ENCODE peak calls at places on chromosome 10, in nine cellular contexts. S, L, A, J, Z, F, P, E and D are unnamed samples.

GRCh38 chr10:81995254-81995653 is 120.3 kb downstream of the NRG3 start:
- DNase-seq in J (no peak), Z (no peak), E (no peak), S (no peak), A (no peak), F (no peak), P (no peak), L (no peak), D (no peak)

GRCh38 chr10:130621231-130621775 is 485.1 kb downstream of the GLRX3 start:
- DNase-seq in Z (no peak), L (no peak), E (peak; percentile 55), J (no peak), F (no peak), P (no peak), A (no peak), S (no peak), D (no peak)

GRCh38 chr10:73095479-73096021 is 1.1 kb downstream of the P4HA1 start:
- DNase-seq in S (peak; percentile 88), E (peak; percentile 39), F (peak; percentile 84), J (peak; percentile 79), Z (peak; percentile 58), P (peak; percentile 52), A (peak; percentile 37), L (peak; percentile 53), D (peak; percentile 80)

GRCh38 chr10:119734396-119735332 is 8.8 kb downstream of the INPP5F start:
- DNase-seq in Z (no peak), P (no peak), F (peak; percentile 39), A (peak; percentile 55), L (no peak), S (peak; percentile 42), J (no peak), E (no peak), D (peak; percentile 48)

GRCh38 chr10:126270116-126270515 is 118.2 kb downstream of the ADAM12 start:
- DNase-seq in P (no peak), S (peak; percentile 88), F (no peak), E (no peak), J (no peak), Z (no peak), A (peak; percentile 23), L (no peak), D (peak; percentile 98)

GRCh38 chr10:112231602-112232001 is 48.0 kb upstream of the GPAM start:
- DNase-seq in P (no peak), E (no peak), Z (no peak), J (no peak), L (no peak), A (no peak), S (no peak), F (no peak), D (no peak)

GRCh38 chr10:102009801-102010425 is 46.1 kb downstream of the ARMH3 start:
- DNase-seq in E (peak; percentile 74), L (peak; percentile 45), Z (peak; percentile 30), F (peak; percentile 94), A (peak; percentile 90), J (peak; percentile 49), S (peak; percentile 91), P (peak; percentile 80), D (peak; percentile 92)

GRCh38 chr10:119691726-119692125 is 34.1 kb upstream of the INPP5F start:
- DNase-seq in S (no peak), A (no peak), L (no peak), J (no peak), Z (no peak), P (no peak), F (no peak), E (no peak), D (no peak)

GRCh38 chr10:63940277-63940972 is 419.2 kb downstream of the REEP3 start:
- DNase-seq in L (no peak), E (no peak), F (no peak), P (no peak), Z (no peak), J (no peak), A (no peak), S (no peak), D (no peak)

GRCh38 chr10:132910901-132911711 is 31.3 kb downstream of the CFAP46 start:
- DNase-seq in L (no peak), P (no peak), E (no peak), A (no peak), F (peak; percentile 40), S (no peak), Z (no peak), J (no peak), D (peak; percentile 7)

GRCh38 chr10:89481662-89482061 is 53.7 kb downstream of the SLC16A12 start:
- DNase-seq in S (peak; percentile 94), F (peak; percentile 91), A (peak; percentile 80), Z (no peak), P (no peak), J (no peak), L (no peak), E (no peak), D (peak; percentile 97)

GRCh38 chr10:74988787-74989574 is 122.5 kb upstream of the SAMD8 start:
- DNase-seq in L (no peak), S (no peak), Z (no peak), J (no peak), A (peak; percentile 13), E (no peak), P (no peak), F (no peak), D (no peak)

GRCh38 chr10:70730955-70731354 is 54.2 kb downstream of the TBATA start:
- DNase-seq in J (no peak), A (no peak), Z (no peak), S (no peak), L (no peak), E (no peak), P (no peak), F (no peak), D (no peak)

GRCh38 chr10:86261470-86261869 is 105.1 kb downstream of the GRID1 start:
- DNase-seq in J (no peak), F (no peak), S (no peak), Z (no peak), L (no peak), A (no peak), E (no peak), P (no peak), D (no peak)

GRCh38 chr10:88032566-88032965 is 169.1 kb downstream of the PTEN start:
- DNase-seq in Z (no peak), E (no peak), J (no peak), S (peak; percentile 74), A (peak; percentile 75), F (peak; percentile 86), P (no peak), L (no peak), D (peak; percentile 83)

GRCh38 chr10:113704637-113705343 is 25.1 kb downstream of the CASP7 start:
- DNase-seq in S (peak; percentile 62), J (peak; percentile 29), A (peak; percentile 54), P (peak; percentile 54), L (peak; percentile 32), F (peak; percentile 72), E (peak; percentile 46), Z (no peak), D (peak; percentile 57)

GRCh38 chr10:17292375-17292774 is 64.3 kb downstream of the VIM start:
- DNase-seq in S (no peak), E (no peak), L (no peak), J (no peak), A (peak; percentile 2), Z (no peak), P (no peak), F (no peak), D (peak; percentile 3)

GRCh38 chr10:99708428-99709010 is 23.4 kb downstream of the COX15 start:
- DNase-seq in Z (no peak), A (no peak), S (peak; percentile 86), E (no peak), P (no peak), J (no peak), F (no peak), L (no peak), D (no peak)

GRCh38 chr10:99714446-99714845 is 17.5 kb downstream of the COX15 start:
- DNase-seq in S (no peak), L (no peak), E (no peak), Z (no peak), F (no peak), A (no peak), P (no peak), J (no peak), D (no peak)

GRCh38 chr10:99709480-99710229 is 22.3 kb downstream of the COX15 start:
- DNase-seq in E (no peak), L (no peak), A (peak; percentile 73), F (peak; percentile 75), P (no peak), J (no peak), Z (no peak), S (peak; percentile 53), D (peak; percentile 67)

GRCh38 chr10:99711129-99711719 is 20.7 kb downstream of the COX15 start:
- DNase-seq in Z (peak; percentile 35), J (peak; percentile 59), S (peak; percentile 77), A (peak; percentile 71), L (peak; percentile 14), F (peak; percentile 84), E (peak; percentile 39), P (peak; percentile 62), D (peak; percentile 81)
- TF ChIP-seq CTCF in Z (peak; percentile 51), J (peak; percentile 31), S (peak; percentile 67), A (peak; percentile 71), L (no peak), F (peak; percentile 41), E (peak; percentile 73), P (peak; percentile 86), D (peak; percentile 72)

GRCh38 chr10:43263551-43264323 is 3.1 kb downstream of the RASGEF1A start:
- DNase-seq in F (no peak), J (no peak), S (no peak), P (no peak), A (no peak), E (peak; percentile 75), Z (peak; percentile 5), L (peak; percentile 28), D (no peak)
- TF ChIP-seq CTCF in F (peak; percentile 14), J (no peak), S (peak; percentile 11), P (no peak), A (no peak), E (peak; percentile 33), Z (no peak), L (peak; percentile 43), D (no peak)

DNA sequence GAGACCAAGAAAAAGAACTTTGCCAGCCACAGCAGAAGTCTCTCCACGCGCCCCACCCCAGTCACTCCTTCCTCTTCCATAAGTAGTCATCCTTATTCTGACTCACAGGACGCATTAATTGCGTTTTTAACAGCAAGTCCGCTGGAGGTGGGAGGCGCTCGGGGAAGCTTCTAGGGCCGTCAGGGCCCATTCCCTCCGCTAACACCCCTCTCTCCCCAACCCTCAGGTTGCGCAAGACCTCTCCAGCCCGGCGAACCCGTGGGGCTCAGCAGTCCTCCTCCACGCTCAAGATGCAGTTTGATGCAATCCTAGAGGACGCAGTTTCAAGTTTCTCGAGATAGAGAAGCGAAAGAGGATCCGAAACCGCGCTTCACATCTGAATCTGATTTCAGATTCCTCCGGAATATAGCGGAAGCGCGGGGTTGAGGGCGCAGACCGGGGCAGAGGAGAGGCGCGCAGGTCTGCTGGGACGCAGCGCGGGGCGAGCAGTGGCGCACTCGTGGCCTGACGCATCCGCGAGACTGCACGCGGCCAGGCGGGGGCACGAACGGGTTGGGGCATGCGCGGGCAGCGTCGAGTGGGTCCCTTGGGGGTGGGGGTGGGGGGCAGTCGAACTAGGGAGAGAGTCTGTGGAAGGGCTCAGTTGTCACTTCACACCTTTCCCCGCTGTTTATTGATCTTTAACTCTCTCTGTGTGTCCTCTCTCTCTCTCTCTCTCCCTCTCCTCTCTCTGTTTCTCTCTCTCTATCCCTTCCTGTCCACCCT is 37.8 kb upstream of the PSAP start:
- DNase-seq in P (peak; percentile 97), E (peak; percentile 85), A (peak; percentile 84), F (peak; percentile 94), Z (peak; percentile 78), J (peak; percentile 66), S (peak; percentile 97), L (peak; percentile 68), D (peak; percentile 85)
- TF ChIP-seq CTCF in P (peak; percentile 51), E (peak; percentile 21), A (no peak), F (no peak), Z (no peak), J (no peak), S (no peak), L (no peak), D (no peak)

GRCh38 chr10:127649642-127650041 is 87.3 kb upstream of the FOXI2 start:
- DNase-seq in S (peak; percentile 1), P (peak; percentile 11), Z (no peak), J (peak; percentile 22), E (peak; percentile 1), F (no peak), A (peak; percentile 2), L (peak; percentile 9), D (peak; percentile 5)
- TF ChIP-seq CTCF in S (peak; percentile 12), P (peak; percentile 67), Z (no peak), J (no peak), E (peak; percentile 17), F (no peak), A (no peak), L (no peak), D (peak; percentile 23)